ENCODE peak calls at places on chromosomes 16 and 17, in four cellular contexts. P, H, M and Q are unnamed samples.

GRCh38 chr17:2874211-2874686 is 78.0 kb downstream of the RAP1GAP2 start:
- DNase-seq in P (peak; percentile 91), H (no peak), M (peak; percentile 38), Q (no peak)

GRCh38 chr16:46923513-46924295 is 39.5 kb downstream of the GPT2 start:
- DNase-seq in P (no peak), H (no peak), M (no peak), Q (no peak)

GRCh38 chr17:8628609-8629169 is 1.8 kb downstream of the MYH10 start:
- DNase-seq in P (no peak), H (peak; percentile 8), M (no peak), Q (no peak)

GRCh38 chr16:80027007-80027965 is 426.7 kb upstream of the MAF start:
- DNase-seq in P (peak; percentile 84), H (peak; percentile 6), M (peak; percentile 98), Q (no peak)

GRCh38 chr17:61152898-61153297 is 246.7 kb upstream of the TBX2 start:
- DNase-seq in P (no peak), H (no peak), M (no peak), Q (no peak)

GRCh38 chr17:46827274-46827673 is 8.8 kb upstream of the WNT3 start:
- DNase-seq in P (no peak), H (no peak), M (no peak), Q (no peak)

GRCh38 chr17:64393000-64393402 is 2.3 kb upstream of the PECAM1 start:
- DNase-seq in P (no peak), H (no peak), M (no peak), Q (no peak)

GRCh38 chr17:56777859-56778258 is 55.9 kb downstream of the C17orf67 start:
- DNase-seq in P (no peak), H (no peak), M (no peak), Q (no peak)

GRCh38 chr17:81553616-81554181 is 1.5 kb upstream of the FAAP100 start:
- DNase-seq in P (no peak), H (peak; percentile 60), M (peak; percentile 76), Q (peak; percentile 38)

GRCh38 chr16:85187002-85187401 is 74.7 kb upstream of the CIBAR2 start:
- DNase-seq in P (no peak), H (peak; percentile 76), M (no peak), Q (no peak)

GRCh38 chr16:11698271-11698689 is 30.0 kb downstream of the SNN start:
- DNase-seq in P (no peak), H (no peak), M (no peak), Q (no peak)
- TF ChIP-seq CTCF in P (peak; percentile 20), H (peak; percentile 24), M (peak; percentile 54), Q (no peak)

GRCh38 chr17:72121164-72122001 is 563 bp downstream of the SOX9 start:
- DNase-seq in P (peak; percentile 73), H (peak; percentile 57), M (no peak), Q (peak; percentile 68)
- TF ChIP-seq CTCF in P (peak; percentile 29), H (peak; percentile 10), M (peak; percentile 23), Q (no peak)

DNA sequence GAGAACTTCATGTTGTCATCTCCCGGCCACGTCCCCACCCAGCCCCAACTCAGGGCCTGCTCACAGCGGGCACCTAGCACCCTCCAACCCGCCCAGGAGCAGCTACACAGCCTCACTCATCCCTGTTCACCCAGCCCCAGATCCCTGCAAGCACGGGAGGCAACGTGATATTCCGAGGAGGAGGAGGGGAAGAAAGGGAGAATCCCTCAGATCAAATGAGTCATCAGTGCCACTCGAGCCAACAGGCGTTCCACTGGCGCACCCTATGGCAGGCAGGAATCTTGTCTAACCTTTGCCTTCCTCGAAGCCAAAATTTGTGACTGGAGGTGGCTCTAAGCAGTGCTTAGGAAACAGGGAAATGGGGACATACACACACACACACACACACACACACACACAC is 14.0 kb upstream of the NUBP1 start:
- DNase-seq in P (no peak), H (peak; percentile 32), M (peak; percentile 40), Q (no peak)
- TF ChIP-seq CTCF in P (no peak), H (no peak), M (peak; percentile 57), Q (no peak)

DNA sequence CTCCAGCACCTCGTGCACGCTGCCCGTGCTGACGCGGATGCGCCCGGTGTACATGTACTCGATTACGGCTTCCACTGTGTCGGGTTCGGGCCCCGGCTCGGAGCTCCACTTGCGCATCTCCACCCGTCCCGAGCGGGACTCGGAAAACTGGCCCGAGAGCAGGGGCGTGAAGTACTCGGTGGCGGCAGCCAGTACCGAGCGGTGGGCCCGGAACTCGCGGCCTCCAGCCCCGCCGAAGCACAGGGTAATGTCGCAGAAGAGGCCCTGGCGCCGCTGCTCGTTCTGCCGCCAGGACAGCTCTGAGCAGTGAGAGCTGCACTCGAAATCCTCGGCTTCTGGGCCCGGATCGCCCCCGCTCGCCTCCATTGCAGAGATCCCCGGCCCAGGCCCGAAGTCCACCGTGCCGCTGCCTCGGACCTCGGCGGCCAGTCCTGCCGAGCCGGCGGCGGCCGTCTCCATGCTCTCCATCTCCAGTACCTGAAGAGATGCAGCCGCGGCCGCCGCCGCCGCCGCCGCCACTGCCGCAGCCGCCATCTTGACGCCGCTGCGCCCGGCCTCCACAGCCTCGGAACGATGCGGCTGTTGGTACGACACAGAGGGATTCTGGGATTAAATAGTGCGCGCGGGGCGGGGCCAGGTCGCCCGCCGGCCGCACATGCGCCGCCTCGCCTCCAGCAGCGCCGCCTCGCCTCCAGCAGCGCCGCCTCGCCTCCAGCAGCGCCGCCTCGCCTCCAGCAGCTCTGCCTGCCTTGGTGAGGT is at the start of gene KLHL11:
- DNase-seq in P (peak; percentile 97), H (peak; percentile 94), M (peak; percentile 63), Q (peak; percentile 90)
- TF ChIP-seq CTCF in P (no peak), H (no peak), M (peak; percentile 48), Q (no peak)

GRCh38 chr17:76383645-76384221 is 676 bp upstream of the SPHK1 start:
- DNase-seq in P (peak; percentile 74), H (peak; percentile 59), M (no peak), Q (peak; percentile 59)
- TF ChIP-seq CTCF in P (peak; percentile 25), H (peak; percentile 22), M (peak; percentile 21), Q (peak; percentile 20)

GRCh38 chr17:18363021-18363941 is at the start of gene SHMT1:
- DNase-seq in P (peak; percentile 99), H (peak; percentile 88), M (peak; percentile 59), Q (peak; percentile 92)

GRCh38 chr17:18361837-18362380 is 1.4 kb downstream of the SHMT1 start:
- DNase-seq in P (no peak), H (no peak), M (no peak), Q (no peak)

GRCh38 chr17:18364166-18364565 is 816 bp upstream of the SHMT1 start:
- DNase-seq in P (no peak), H (no peak), M (no peak), Q (no peak)

GRCh38 chr17:18360518-18360917 is 2.8 kb downstream of the SHMT1 start:
- DNase-seq in P (no peak), H (no peak), M (no peak), Q (no peak)

DNA sequence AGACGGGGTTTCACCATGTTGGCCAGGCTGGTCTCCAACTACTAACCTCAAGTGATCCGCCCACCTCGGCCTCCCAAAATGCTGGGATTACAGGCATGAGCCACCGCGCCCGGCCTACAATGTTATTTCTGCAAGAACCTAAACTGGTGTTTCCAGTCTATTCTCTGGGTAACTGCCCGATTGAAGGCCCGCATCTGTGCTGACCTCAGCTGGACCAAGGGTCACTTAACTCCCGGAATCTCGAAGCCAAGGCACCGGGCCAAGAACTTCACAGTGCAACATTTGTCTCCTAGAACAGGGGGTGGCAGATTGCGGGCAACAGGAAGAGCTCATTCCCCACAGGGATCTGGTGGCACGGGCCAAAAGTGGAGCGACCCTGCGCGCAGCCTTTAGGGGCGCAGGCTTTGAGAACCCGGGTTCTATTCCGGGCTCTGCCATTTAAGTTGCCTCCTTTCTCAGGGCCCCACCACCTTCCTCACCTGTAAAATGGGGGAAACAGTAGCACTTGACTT is 785 bp downstream of the SHMT1 start:
- DNase-seq in P (peak; percentile 48), H (no peak), M (no peak), Q (peak; percentile 43)
- TF ChIP-seq CTCF in P (no peak), H (no peak), M (no peak), Q (no peak)